ENCODE peak calls at places on chromosomes 13 and 19, in six cellular contexts. I is NCI-H1694 treated with DMSO at 0.1 percent for 48 hours, F is ascending aorta, A is NCI-H460, R is KBM-7, W is fibroblast of mammary gland. G is an unnamed sample.

GRCh38 chr19:6058411-6059201 is 51.7 kb downstream of the RFX2 start:
- DNase-seq in I (no peak), F (peak), A (no peak), R (no peak), W (no peak), G (no peak)

GRCh38 chr13:41909524-41909923 is 51.4 kb downstream of the VWA8 start:
- DNase-seq in I (no peak), F (no peak), A (no peak), R (no peak), W (no peak), G (no peak)

GRCh38 chr19:43751466-43752220 is 3.1 kb downstream of the SMG9 start:
- DNase-seq in I (no peak), F (no peak), A (no peak), R (no peak), W (peak), G (no peak)

GRCh38 chr19:42149447-42150202 is 17.4 kb upstream of the POU2F2 start:
- DNase-seq in I (no peak), F (no peak), A (no peak), R (no peak), W (no peak), G (no peak)

GRCh38 chr19:39820696-39821095 is 13.3 kb downstream of the DYRK1B start:
- DNase-seq in I (no peak), F (no peak), A (no peak), R (no peak), W (no peak), G (no peak)

GRCh38 chr19:14555918-14556661 is 15.8 kb downstream of the NDUFB7 start:
- DNase-seq in I (no peak), F (no peak), A (no peak), R (no peak), W (peak), G (peak)

GRCh38 chr13:91647361-91647970 is 249.0 kb downstream of the GPC5 start:
- DNase-seq in I (peak), F (no peak), A (peak), R (no peak), W (no peak), G (peak)

GRCh38 chr13:26829716-26830115 is 69.1 kb upstream of the GPR12 start:
- DNase-seq in I (no peak), F (peak), A (no peak), R (no peak), W (no peak), G (no peak)

GRCh38 chr19:22257381-22257780 is 28.9 kb upstream of the ZNF729 start:
- DNase-seq in I (no peak), F (no peak), A (no peak), R (no peak), W (no peak), G (no peak)

GRCh38 chr19:5017235-5017634 is 48.3 kb downstream of the KDM4B start:
- DNase-seq in I (no peak), F (no peak), A (no peak), R (peak), W (peak), G (no peak)

GRCh38 chr19:3725640-3726310 is 17.6 kb downstream of the TJP3 start:
- DNase-seq in I (no peak), F (no peak), A (no peak), R (no peak), W (no peak), G (peak)

GRCh38 chr19:42129399-42130253 is 2.6 kb downstream of the POU2F2 start:
- DNase-seq in I (peak), F (peak), A (no peak), R (no peak), W (peak), G (no peak)

GRCh38 chr13:90389537-90389936 is 958.0 kb upstream of the MIR17HG start:
- DNase-seq in I (no peak), F (no peak), A (no peak), R (no peak), W (no peak), G (no peak)

GRCh38 chr13:60090579-60090978 is 73.1 kb downstream of the DIAPH3 start:
- DNase-seq in I (no peak), F (no peak), A (no peak), R (no peak), W (peak), G (no peak)

GRCh38 chr13:98975822-98976261 is 2.0 kb downstream of the DOCK9 start:
- DNase-seq in I (no peak), F (no peak), A (no peak), R (peak), W (no peak), G (no peak)

GRCh38 chr19:10007811-10008211 is 2.5 kb downstream of the COL5A3 start:
- DNase-seq in I (no peak), F (no peak), A (no peak), R (no peak), W (peak), G (peak)

GRCh38 chr19:39341122-39341719 is 1.0 kb upstream of the SAMD4B start:
- DNase-seq in I (no peak), F (peak), A (no peak), R (peak), W (no peak), G (no peak)

GRCh38 chr19:55549500-55550320 is 4.4 kb upstream of the SBK3 start:
- DNase-seq in I (peak), F (peak), A (peak), R (no peak), W (peak), G (peak)

GRCh38 chr19:6108721-6109633 is 1.3 kb downstream of the RFX2 start:
- DNase-seq in I (no peak), F (peak), A (no peak), R (peak), W (peak), G (peak)

GRCh38 chr13:99809931-99810330 is 161.6 kb downstream of the ZIC5 start:
- DNase-seq in I (no peak), F (no peak), A (no peak), R (no peak), W (no peak), G (no peak)

GRCh38 chr19:41588497-41589209 is 12.7 kb downstream of the CEACAM21 start:
- DNase-seq in I (no peak), F (no peak), A (peak), R (peak), W (peak), G (peak)

GRCh38 chr19:10328558-10329429 is 4.5 kb downstream of the RAVER1 start:
- DNase-seq in I (no peak), F (no peak), A (no peak), R (no peak), W (no peak), G (no peak)

GRCh38 chr19:996051-996838 is 4.0 kb upstream of the GRIN3B start:
- DNase-seq in I (no peak), F (no peak), A (peak), R (peak), W (peak), G (peak)

GRCh38 chr19:4023600-4024398 is 16.3 kb downstream of the PIAS4 start:
- DNase-seq in I (no peak), F (no peak), A (no peak), R (no peak), W (peak), G (no peak)

GRCh38 chr13:46783504-46783903 is 13.5 kb downstream of the ESD start:
- DNase-seq in I (no peak), F (no peak), A (no peak), R (no peak), W (no peak), G (no peak)

GRCh38 chr13:102517959-102518358 is 78.8 kb upstream of the TPP2 start:
- DNase-seq in I (no peak), F (no peak), A (no peak), R (no peak), W (peak), G (no peak)

GRCh38 chr19:2252481-2253105 is 3.5 kb downstream of the AMH start:
- DNase-seq in I (no peak), F (no peak), A (no peak), R (no peak), W (no peak), G (no peak)

GRCh38 chr13:89315287-89315686 is 1644.1 kb downstream of the SLITRK5 start:
- DNase-seq in I (no peak), F (no peak), A (no peak), R (no peak), W (no peak), G (no peak)

GRCh38 chr19:3979674-3980352 is 5.5 kb downstream of the EEF2 start:
- DNase-seq in I (no peak), F (peak), A (no peak), R (no peak), W (no peak), G (no peak)

GRCh38 chr13:50025446-50025845 is 10.2 kb downstream of the KCNRG start:
- DNase-seq in I (no peak), F (no peak), A (no peak), R (no peak), W (no peak), G (no peak)

GRCh38 chr19:50723069-50723468 is at the start of gene CLEC11A:
- DNase-seq in I (no peak), F (no peak), A (no peak), R (peak), W (peak), G (peak)

GRCh38 chr19:22332924-22333323 is 46.7 kb downstream of the ZNF729 start:
- DNase-seq in I (no peak), F (no peak), A (no peak), R (no peak), W (peak), G (peak)

G was measured in M059J.